ENCODE peak calls at places on chromosomes 5 and 9, in eight cellular contexts. One of them, this sample, is unnamed.

GRCh38 chr5:169288066-169288753 is 12.7 kb downstream of the SLIT3 start:
- DNase-seq in Kasumi-1: no peak
- DNase-seq in GF-D8: no peak
- DNase-seq in epithelial cell of prostate: no peak
- DNase-seq in effector memory CD4-positive, alpha-beta T cell: no peak
- DNase-seq in endothelial cell: no peak
- DNase-seq in NCI-H510A treated with DMSO at 0.1 percent for 48 hours: no peak
- DNase-seq in CD4-positive, CD25-positive, alpha-beta regulatory T cell: no peak
- DNase-seq in this sample: no peak

GRCh38 chr5:80736730-80737129 is 81.9 kb upstream of the DHFR start:
- DNase-seq in Kasumi-1: no peak
- DNase-seq in GF-D8: no peak
- DNase-seq in epithelial cell of prostate: peak
- DNase-seq in effector memory CD4-positive, alpha-beta T cell: no peak
- DNase-seq in endothelial cell: no peak
- DNase-seq in NCI-H510A treated with DMSO at 0.1 percent for 48 hours: no peak
- DNase-seq in CD4-positive, CD25-positive, alpha-beta regulatory T cell: no peak
- DNase-seq in this sample: no peak

GRCh38 chr5:66877843-66878242 is 281.6 kb downstream of the MAST4 start:
- DNase-seq in Kasumi-1: no peak
- DNase-seq in GF-D8: no peak
- DNase-seq in epithelial cell of prostate: no peak
- DNase-seq in effector memory CD4-positive, alpha-beta T cell: no peak
- DNase-seq in endothelial cell: no peak
- DNase-seq in NCI-H510A treated with DMSO at 0.1 percent for 48 hours: no peak
- DNase-seq in CD4-positive, CD25-positive, alpha-beta regulatory T cell: no peak
- DNase-seq in this sample: no peak

GRCh38 chr5:132257131-132258101 is at the start of gene PDLIM4:
- DNase-seq in Kasumi-1: no peak
- DNase-seq in GF-D8: no peak
- DNase-seq in epithelial cell of prostate: no peak
- DNase-seq in effector memory CD4-positive, alpha-beta T cell: no peak
- DNase-seq in endothelial cell: peak
- DNase-seq in NCI-H510A treated with DMSO at 0.1 percent for 48 hours: no peak
- DNase-seq in CD4-positive, CD25-positive, alpha-beta regulatory T cell: no peak
- DNase-seq in this sample: peak

GRCh38 chr5:149450199-149450598 is 71.1 kb upstream of the IL17B start:
- DNase-seq in Kasumi-1: no peak
- DNase-seq in GF-D8: no peak
- DNase-seq in epithelial cell of prostate: no peak
- DNase-seq in effector memory CD4-positive, alpha-beta T cell: no peak
- DNase-seq in endothelial cell: no peak
- DNase-seq in NCI-H510A treated with DMSO at 0.1 percent for 48 hours: no peak
- DNase-seq in CD4-positive, CD25-positive, alpha-beta regulatory T cell: no peak
- DNase-seq in this sample: no peak

GRCh38 chr5:148437249-148437648 is 53.5 kb downstream of the FBXO38 start:
- DNase-seq in Kasumi-1: no peak
- DNase-seq in GF-D8: no peak
- DNase-seq in epithelial cell of prostate: no peak
- DNase-seq in effector memory CD4-positive, alpha-beta T cell: no peak
- DNase-seq in endothelial cell: no peak
- DNase-seq in NCI-H510A treated with DMSO at 0.1 percent for 48 hours: no peak
- DNase-seq in CD4-positive, CD25-positive, alpha-beta regulatory T cell: no peak
- DNase-seq in this sample: no peak

GRCh38 chr5:145554399-145554798 is 280.7 kb downstream of the PRELID2 start:
- DNase-seq in Kasumi-1: no peak
- DNase-seq in GF-D8: no peak
- DNase-seq in epithelial cell of prostate: no peak
- DNase-seq in effector memory CD4-positive, alpha-beta T cell: no peak
- DNase-seq in endothelial cell: no peak
- DNase-seq in NCI-H510A treated with DMSO at 0.1 percent for 48 hours: no peak
- DNase-seq in CD4-positive, CD25-positive, alpha-beta regulatory T cell: no peak
- DNase-seq in this sample: no peak

GRCh38 chr5:36242534-36243144 is 914 bp upstream of the NADK2 start:
- DNase-seq in Kasumi-1: no peak
- DNase-seq in GF-D8: no peak
- DNase-seq in epithelial cell of prostate: no peak
- DNase-seq in effector memory CD4-positive, alpha-beta T cell: no peak
- DNase-seq in endothelial cell: peak
- DNase-seq in NCI-H510A treated with DMSO at 0.1 percent for 48 hours: no peak
- DNase-seq in CD4-positive, CD25-positive, alpha-beta regulatory T cell: peak
- DNase-seq in this sample: no peak

GRCh38 chr5:177303121-177303924 is at the start of the genes PRELID1 and RAB24:
- DNase-seq in Kasumi-1: peak
- DNase-seq in GF-D8: peak
- DNase-seq in epithelial cell of prostate: no peak
- DNase-seq in effector memory CD4-positive, alpha-beta T cell: peak
- DNase-seq in endothelial cell: peak
- DNase-seq in NCI-H510A treated with DMSO at 0.1 percent for 48 hours: peak
- DNase-seq in CD4-positive, CD25-positive, alpha-beta regulatory T cell: peak
- DNase-seq in this sample: peak

GRCh38 chr5:124628251-124628650 is 118.2 kb downstream of the ZNF608 start:
- DNase-seq in Kasumi-1: no peak
- DNase-seq in GF-D8: no peak
- DNase-seq in epithelial cell of prostate: no peak
- DNase-seq in effector memory CD4-positive, alpha-beta T cell: no peak
- DNase-seq in endothelial cell: no peak
- DNase-seq in NCI-H510A treated with DMSO at 0.1 percent for 48 hours: no peak
- DNase-seq in CD4-positive, CD25-positive, alpha-beta regulatory T cell: no peak
- DNase-seq in this sample: no peak

GRCh38 chr9:14452539-14452938 is 138.6 kb upstream of the NFIB start:
- DNase-seq in Kasumi-1: no peak
- DNase-seq in GF-D8: no peak
- DNase-seq in epithelial cell of prostate: peak
- DNase-seq in effector memory CD4-positive, alpha-beta T cell: no peak
- DNase-seq in endothelial cell: no peak
- DNase-seq in NCI-H510A treated with DMSO at 0.1 percent for 48 hours: peak
- DNase-seq in CD4-positive, CD25-positive, alpha-beta regulatory T cell: no peak
- DNase-seq in this sample: no peak

GRCh38 chr5:29811914-29812679 is 1381.4 kb upstream of the CDH6 start:
- DNase-seq in Kasumi-1: no peak
- DNase-seq in GF-D8: no peak
- DNase-seq in epithelial cell of prostate: no peak
- DNase-seq in effector memory CD4-positive, alpha-beta T cell: no peak
- DNase-seq in endothelial cell: no peak
- DNase-seq in NCI-H510A treated with DMSO at 0.1 percent for 48 hours: peak
- DNase-seq in CD4-positive, CD25-positive, alpha-beta regulatory T cell: no peak
- DNase-seq in this sample: no peak

GRCh38 chr5:118791986-118792734 is 196.2 kb downstream of the DTWD2 start:
- DNase-seq in Kasumi-1: peak
- DNase-seq in GF-D8: peak
- DNase-seq in epithelial cell of prostate: peak
- DNase-seq in effector memory CD4-positive, alpha-beta T cell: no peak
- DNase-seq in endothelial cell: peak
- DNase-seq in NCI-H510A treated with DMSO at 0.1 percent for 48 hours: peak
- DNase-seq in CD4-positive, CD25-positive, alpha-beta regulatory T cell: peak
- DNase-seq in this sample: no peak

GRCh38 chr5:138000102-138000723 is 32.7 kb downstream of the FAM13B start:
- DNase-seq in Kasumi-1: no peak
- DNase-seq in GF-D8: no peak
- DNase-seq in epithelial cell of prostate: peak
- DNase-seq in effector memory CD4-positive, alpha-beta T cell: no peak
- DNase-seq in endothelial cell: no peak
- DNase-seq in NCI-H510A treated with DMSO at 0.1 percent for 48 hours: no peak
- DNase-seq in CD4-positive, CD25-positive, alpha-beta regulatory T cell: no peak
- DNase-seq in this sample: no peak

GRCh38 chr5:114412509-114413171 is 50.8 kb downstream of the KCNN2 start:
- DNase-seq in Kasumi-1: no peak
- DNase-seq in GF-D8: no peak
- DNase-seq in epithelial cell of prostate: peak
- DNase-seq in effector memory CD4-positive, alpha-beta T cell: no peak
- DNase-seq in endothelial cell: no peak
- DNase-seq in NCI-H510A treated with DMSO at 0.1 percent for 48 hours: no peak
- DNase-seq in CD4-positive, CD25-positive, alpha-beta regulatory T cell: no peak
- DNase-seq in this sample: no peak

GRCh38 chr5:119276976-119277375 is 78.8 kb upstream of the TNFAIP8 start:
- DNase-seq in Kasumi-1: no peak
- DNase-seq in GF-D8: no peak
- DNase-seq in epithelial cell of prostate: no peak
- DNase-seq in effector memory CD4-positive, alpha-beta T cell: no peak
- DNase-seq in endothelial cell: no peak
- DNase-seq in NCI-H510A treated with DMSO at 0.1 percent for 48 hours: no peak
- DNase-seq in CD4-positive, CD25-positive, alpha-beta regulatory T cell: no peak
- DNase-seq in this sample: no peak

GRCh38 chr5:72280655-72281069 is 39.4 kb downstream of the MRPS27 start:
- DNase-seq in Kasumi-1: peak
- DNase-seq in GF-D8: no peak
- DNase-seq in epithelial cell of prostate: no peak
- DNase-seq in effector memory CD4-positive, alpha-beta T cell: no peak
- DNase-seq in endothelial cell: peak
- DNase-seq in NCI-H510A treated with DMSO at 0.1 percent for 48 hours: no peak
- DNase-seq in CD4-positive, CD25-positive, alpha-beta regulatory T cell: no peak
- DNase-seq in this sample: no peak

GRCh38 chr9:122468735-122469134 is 9.0 kb downstream of the OR1J1 start:
- DNase-seq in Kasumi-1: no peak
- DNase-seq in GF-D8: no peak
- DNase-seq in epithelial cell of prostate: no peak
- DNase-seq in effector memory CD4-positive, alpha-beta T cell: no peak
- DNase-seq in endothelial cell: no peak
- DNase-seq in NCI-H510A treated with DMSO at 0.1 percent for 48 hours: no peak
- DNase-seq in CD4-positive, CD25-positive, alpha-beta regulatory T cell: no peak
- DNase-seq in this sample: no peak

GRCh38 chr9:33233659-33234335 is 6.2 kb upstream of the SPINK4 start:
- DNase-seq in Kasumi-1: no peak
- DNase-seq in GF-D8: no peak
- DNase-seq in epithelial cell of prostate: peak
- DNase-seq in effector memory CD4-positive, alpha-beta T cell: no peak
- DNase-seq in endothelial cell: no peak
- DNase-seq in NCI-H510A treated with DMSO at 0.1 percent for 48 hours: peak
- DNase-seq in CD4-positive, CD25-positive, alpha-beta regulatory T cell: no peak
- DNase-seq in this sample: no peak

GRCh38 chr9:73093740-73094379 is 57.8 kb upstream of the ANXA1 start:
- DNase-seq in Kasumi-1: no peak
- DNase-seq in GF-D8: no peak
- DNase-seq in epithelial cell of prostate: no peak
- DNase-seq in effector memory CD4-positive, alpha-beta T cell: no peak
- DNase-seq in endothelial cell: no peak
- DNase-seq in NCI-H510A treated with DMSO at 0.1 percent for 48 hours: no peak
- DNase-seq in CD4-positive, CD25-positive, alpha-beta regulatory T cell: no peak
- DNase-seq in this sample: no peak